ENCODE peak calls at places on chromosome 2, in eight cellular contexts. One of them, this sample, is unnamed.

GRCh38 chr2:159076233-159076632 is 107.8 kb downstream of the TANC1 start:
- DNase-seq in heart right ventricle: no peak
- DNase-seq in HCT116: no peak
- DNase-seq in cardiac muscle cell: peak
- DNase-seq in endodermal cell: no peak
- DNase-seq in right lobe of liver: no peak
- DNase-seq in choroid plexus epithelial cell: peak
- DNase-seq in colonic mucosa: no peak
- DNase-seq in this sample: no peak

GRCh38 chr2:162720559-162721271 is 117.9 kb downstream of the KCNH7 start:
- DNase-seq in cardiac muscle cell: no peak
- DNase-seq in right lobe of liver: no peak
- DNase-seq in choroid plexus epithelial cell: no peak
- DNase-seq in endodermal cell: no peak
- DNase-seq in HCT116: no peak
- DNase-seq in heart right ventricle: no peak
- DNase-seq in colonic mucosa: no peak
- DNase-seq in this sample: no peak

GRCh38 chr2:166888180-166888579 is at the start of gene XIRP2:
- DNase-seq in cardiac muscle cell: no peak
- DNase-seq in heart right ventricle: no peak
- DNase-seq in choroid plexus epithelial cell: no peak
- DNase-seq in HCT116: no peak
- DNase-seq in colonic mucosa: no peak
- DNase-seq in endodermal cell: no peak
- DNase-seq in right lobe of liver: no peak
- DNase-seq in this sample: no peak

GRCh38 chr2:230796280-230796862 is 68.4 kb upstream of the ITM2C start:
- DNase-seq in HCT116: no peak
- DNase-seq in heart right ventricle: no peak
- DNase-seq in cardiac muscle cell: peak
- DNase-seq in right lobe of liver: no peak
- DNase-seq in choroid plexus epithelial cell: peak
- DNase-seq in endodermal cell: no peak
- DNase-seq in colonic mucosa: no peak
- DNase-seq in this sample: peak

GRCh38 chr2:224104668-224105386 is 65.7 kb upstream of the SERPINE2 start:
- DNase-seq in cardiac muscle cell: no peak
- DNase-seq in right lobe of liver: no peak
- DNase-seq in endodermal cell: no peak
- DNase-seq in choroid plexus epithelial cell: no peak
- DNase-seq in heart right ventricle: no peak
- DNase-seq in colonic mucosa: no peak
- DNase-seq in HCT116: peak
- DNase-seq in this sample: no peak

GRCh38 chr2:38505779-38506178 is 96.9 kb downstream of the HNRNPLL start:
- DNase-seq in cardiac muscle cell: peak
- DNase-seq in heart right ventricle: no peak
- DNase-seq in right lobe of liver: peak
- DNase-seq in choroid plexus epithelial cell: peak
- DNase-seq in endodermal cell: no peak
- DNase-seq in HCT116: no peak
- DNase-seq in colonic mucosa: no peak
- DNase-seq in this sample: peak

GRCh38 chr2:39981877-39982276 is 202.8 kb upstream of the THUMPD2 start:
- DNase-seq in cardiac muscle cell: no peak
- DNase-seq in colonic mucosa: no peak
- DNase-seq in choroid plexus epithelial cell: no peak
- DNase-seq in heart right ventricle: no peak
- DNase-seq in HCT116: no peak
- DNase-seq in endodermal cell: no peak
- DNase-seq in right lobe of liver: no peak
- DNase-seq in this sample: no peak

GRCh38 chr2:149370061-149370775 is 39.8 kb downstream of the LYPD6 start:
- DNase-seq in endodermal cell: no peak
- DNase-seq in heart right ventricle: no peak
- DNase-seq in HCT116: no peak
- DNase-seq in colonic mucosa: no peak
- DNase-seq in cardiac muscle cell: no peak
- DNase-seq in choroid plexus epithelial cell: no peak
- DNase-seq in right lobe of liver: no peak
- DNase-seq in this sample: no peak

GRCh38 chr2:152406119-152406835 is 71.3 kb downstream of the FMNL2 start:
- DNase-seq in HCT116: no peak
- DNase-seq in right lobe of liver: no peak
- DNase-seq in cardiac muscle cell: no peak
- DNase-seq in endodermal cell: no peak
- DNase-seq in choroid plexus epithelial cell: no peak
- DNase-seq in heart right ventricle: no peak
- DNase-seq in colonic mucosa: no peak
- DNase-seq in this sample: no peak

GRCh38 chr2:118310016-118310877 is 222.0 kb downstream of the INSIG2 start:
- DNase-seq in choroid plexus epithelial cell: peak
- DNase-seq in heart right ventricle: peak
- DNase-seq in colonic mucosa: peak
- DNase-seq in endodermal cell: peak
- DNase-seq in right lobe of liver: no peak
- DNase-seq in cardiac muscle cell: peak
- DNase-seq in HCT116: no peak
- DNase-seq in this sample: no peak

GRCh38 chr2:68715353-68716041 is 19.1 kb upstream of the ARHGAP25 start:
- DNase-seq in cardiac muscle cell: peak
- DNase-seq in choroid plexus epithelial cell: peak
- DNase-seq in colonic mucosa: peak
- DNase-seq in HCT116: peak
- DNase-seq in heart right ventricle: no peak
- DNase-seq in right lobe of liver: peak
- DNase-seq in endodermal cell: peak
- DNase-seq in this sample: no peak

GRCh38 chr2:230307485-230307884 is 19.5 kb upstream of the SP140L start:
- DNase-seq in right lobe of liver: no peak
- DNase-seq in endodermal cell: no peak
- DNase-seq in choroid plexus epithelial cell: no peak
- DNase-seq in colonic mucosa: no peak
- DNase-seq in heart right ventricle: no peak
- DNase-seq in HCT116: no peak
- DNase-seq in cardiac muscle cell: no peak
- DNase-seq in this sample: no peak

GRCh38 chr2:241116606-241117560 is 14.8 kb upstream of the MTERF4 start:
- DNase-seq in choroid plexus epithelial cell: no peak
- DNase-seq in HCT116: no peak
- DNase-seq in right lobe of liver: no peak
- DNase-seq in heart right ventricle: no peak
- DNase-seq in endodermal cell: no peak
- DNase-seq in colonic mucosa: no peak
- DNase-seq in cardiac muscle cell: no peak
- DNase-seq in this sample: no peak

GRCh38 chr2:72971036-72971435 is 53.7 kb downstream of the EMX1 start:
- DNase-seq in endodermal cell: no peak
- DNase-seq in HCT116: no peak
- DNase-seq in colonic mucosa: no peak
- DNase-seq in heart right ventricle: no peak
- DNase-seq in cardiac muscle cell: no peak
- DNase-seq in choroid plexus epithelial cell: no peak
- DNase-seq in right lobe of liver: no peak
- DNase-seq in this sample: no peak

GRCh38 chr2:170166735-170167134 is 11.2 kb upstream of the MYO3B start:
- DNase-seq in choroid plexus epithelial cell: no peak
- DNase-seq in right lobe of liver: no peak
- DNase-seq in cardiac muscle cell: no peak
- DNase-seq in endodermal cell: no peak
- DNase-seq in colonic mucosa: no peak
- DNase-seq in HCT116: no peak
- DNase-seq in heart right ventricle: no peak
- DNase-seq in this sample: no peak

GRCh38 chr2:127226520-127227263 is 6.6 kb upstream of the CYP27C1 start:
- DNase-seq in cardiac muscle cell: peak
- DNase-seq in choroid plexus epithelial cell: peak
- DNase-seq in heart right ventricle: no peak
- DNase-seq in HCT116: peak
- DNase-seq in endodermal cell: peak
- DNase-seq in right lobe of liver: peak
- DNase-seq in colonic mucosa: peak
- DNase-seq in this sample: peak

GRCh38 chr2:109143214-109144187 is 14.5 kb downstream of the SH3RF3 start:
- DNase-seq in right lobe of liver: no peak
- DNase-seq in heart right ventricle: no peak
- DNase-seq in colonic mucosa: no peak
- DNase-seq in endodermal cell: no peak
- DNase-seq in cardiac muscle cell: no peak
- DNase-seq in choroid plexus epithelial cell: no peak
- DNase-seq in HCT116: no peak
- DNase-seq in this sample: no peak

GRCh38 chr2:230231251-230231650 is 5.7 kb downstream of the SP140 start:
- DNase-seq in colonic mucosa: no peak
- DNase-seq in choroid plexus epithelial cell: peak
- DNase-seq in right lobe of liver: no peak
- DNase-seq in cardiac muscle cell: no peak
- DNase-seq in HCT116: no peak
- DNase-seq in endodermal cell: no peak
- DNase-seq in heart right ventricle: no peak
- DNase-seq in this sample: no peak

GRCh38 chr2:235739704-235740415 is 246.0 kb downstream of the AGAP1 start:
- DNase-seq in heart right ventricle: no peak
- DNase-seq in cardiac muscle cell: no peak
- DNase-seq in colonic mucosa: no peak
- DNase-seq in HCT116: no peak
- DNase-seq in right lobe of liver: no peak
- DNase-seq in endodermal cell: no peak
- DNase-seq in choroid plexus epithelial cell: no peak
- DNase-seq in this sample: no peak

GRCh38 chr2:144683063-144683740 is 163.3 kb upstream of the ZEB2 start:
- DNase-seq in endodermal cell: no peak
- DNase-seq in colonic mucosa: no peak
- DNase-seq in heart right ventricle: no peak
- DNase-seq in right lobe of liver: peak
- DNase-seq in HCT116: no peak
- DNase-seq in choroid plexus epithelial cell: no peak
- DNase-seq in cardiac muscle cell: no peak
- DNase-seq in this sample: no peak

GRCh38 chr2:11213090-11213638 is 57.9 kb downstream of the SLC66A3 start:
- DNase-seq in choroid plexus epithelial cell: peak
- DNase-seq in endodermal cell: no peak
- DNase-seq in heart right ventricle: no peak
- DNase-seq in cardiac muscle cell: peak
- DNase-seq in right lobe of liver: no peak
- DNase-seq in HCT116: no peak
- DNase-seq in colonic mucosa: no peak
- DNase-seq in this sample: no peak

GRCh38 chr2:226247289-226248275 is 552.0 kb downstream of the IRS1 start:
- DNase-seq in endodermal cell: no peak
- DNase-seq in cardiac muscle cell: peak
- DNase-seq in colonic mucosa: no peak
- DNase-seq in choroid plexus epithelial cell: peak
- DNase-seq in right lobe of liver: no peak
- DNase-seq in HCT116: no peak
- DNase-seq in heart right ventricle: no peak
- DNase-seq in this sample: no peak

GRCh38 chr2:234823196-234823876 is 128.5 kb upstream of the SH3BP4 start:
- DNase-seq in HCT116: no peak
- DNase-seq in right lobe of liver: peak
- DNase-seq in cardiac muscle cell: no peak
- DNase-seq in choroid plexus epithelial cell: no peak
- DNase-seq in endodermal cell: no peak
- DNase-seq in colonic mucosa: peak
- DNase-seq in heart right ventricle: no peak
- DNase-seq in this sample: no peak

GRCh38 chr2:30405266-30405592 is 41.8 kb upstream of the LCLAT1 start:
- DNase-seq in HCT116: no peak
- DNase-seq in cardiac muscle cell: no peak
- DNase-seq in colonic mucosa: no peak
- DNase-seq in right lobe of liver: no peak
- DNase-seq in endodermal cell: no peak
- DNase-seq in choroid plexus epithelial cell: no peak
- DNase-seq in heart right ventricle: no peak
- DNase-seq in this sample: no peak

GRCh38 chr2:24828641-24829040 is 35.4 kb downstream of the CENPO start:
- DNase-seq in cardiac muscle cell: no peak
- DNase-seq in endodermal cell: no peak
- DNase-seq in colonic mucosa: no peak
- DNase-seq in HCT116: no peak
- DNase-seq in heart right ventricle: no peak
- DNase-seq in choroid plexus epithelial cell: no peak
- DNase-seq in right lobe of liver: no peak
- DNase-seq in this sample: no peak

GRCh38 chr2:107663632-107664031 is 163.1 kb upstream of the RGPD4 start:
- DNase-seq in right lobe of liver: no peak
- DNase-seq in heart right ventricle: no peak
- DNase-seq in HCT116: no peak
- DNase-seq in cardiac muscle cell: no peak
- DNase-seq in endodermal cell: no peak
- DNase-seq in choroid plexus epithelial cell: no peak
- DNase-seq in colonic mucosa: no peak
- DNase-seq in this sample: no peak
- TF ChIP-seq CTCF in right lobe of liver: no peak
- TF ChIP-seq CTCF in heart right ventricle: no peak
- TF ChIP-seq CTCF in HCT116: no peak
- TF ChIP-seq CTCF in cardiac muscle cell: no peak
- TF ChIP-seq CTCF in endodermal cell: no peak
- TF ChIP-seq CTCF in choroid plexus epithelial cell: no peak
- TF ChIP-seq CTCF in colonic mucosa: no peak
- TF ChIP-seq CTCF in this sample: no peak

GRCh38 chr2:100262555-100263320 is 59.6 kb downstream of the LONRF2 start:
- DNase-seq in heart right ventricle: peak
- DNase-seq in colonic mucosa: peak
- DNase-seq in cardiac muscle cell: peak
- DNase-seq in choroid plexus epithelial cell: peak
- DNase-seq in right lobe of liver: peak
- DNase-seq in HCT116: peak
- DNase-seq in endodermal cell: peak
- DNase-seq in this sample: no peak
- H3K4me3 ChIP-seq in heart right ventricle: no peak
- H3K4me3 ChIP-seq in colonic mucosa: no peak
- H3K4me3 ChIP-seq in cardiac muscle cell: no peak
- H3K4me3 ChIP-seq in choroid plexus epithelial cell: no peak
- H3K4me3 ChIP-seq in right lobe of liver: no peak
- H3K4me3 ChIP-seq in HCT116: no peak
- H3K4me3 ChIP-seq in endodermal cell: no peak
- H3K4me3 ChIP-seq in this sample: peak

GRCh38 chr2:219908538-219908937 is 281.1 kb downstream of the SLC4A3 start:
- DNase-seq in choroid plexus epithelial cell: no peak
- DNase-seq in HCT116: no peak
- DNase-seq in endodermal cell: peak
- DNase-seq in colonic mucosa: no peak
- DNase-seq in right lobe of liver: no peak
- DNase-seq in heart right ventricle: no peak
- DNase-seq in cardiac muscle cell: no peak
- DNase-seq in this sample: no peak
- TF ChIP-seq CTCF in choroid plexus epithelial cell: no peak
- TF ChIP-seq CTCF in HCT116: no peak
- TF ChIP-seq CTCF in endodermal cell: peak
- TF ChIP-seq CTCF in colonic mucosa: no peak
- TF ChIP-seq CTCF in right lobe of liver: no peak
- TF ChIP-seq CTCF in heart right ventricle: no peak
- TF ChIP-seq CTCF in cardiac muscle cell: no peak
- TF ChIP-seq CTCF in this sample: no peak

DNA sequence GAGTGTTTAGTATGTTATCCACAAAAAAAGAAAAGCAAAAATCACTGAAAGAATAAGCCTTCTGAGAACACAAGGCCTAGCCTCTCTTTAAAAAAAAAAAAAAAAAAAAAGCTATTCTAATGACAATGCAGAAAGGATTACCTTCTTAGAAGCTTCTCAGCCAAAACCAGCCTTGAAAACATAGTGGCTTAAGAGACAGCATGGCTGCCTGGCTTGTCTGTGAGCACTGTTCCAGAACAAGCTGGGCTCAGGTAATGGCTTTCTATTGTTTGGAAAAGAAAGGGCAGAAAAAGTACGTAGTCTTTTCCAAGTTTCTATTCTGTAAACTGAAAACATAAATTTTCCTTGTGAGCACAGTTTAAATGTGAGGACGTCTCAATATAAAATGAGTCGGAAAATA is 119.5 kb downstream of the MAP3K20 start:
- DNase-seq in colonic mucosa: no peak
- DNase-seq in cardiac muscle cell: no peak
- DNase-seq in choroid plexus epithelial cell: no peak
- DNase-seq in right lobe of liver: no peak
- DNase-seq in endodermal cell: no peak
- DNase-seq in HCT116: no peak
- DNase-seq in heart right ventricle: no peak
- DNase-seq in this sample: no peak
- H3K4me3 ChIP-seq in colonic mucosa: no peak
- H3K4me3 ChIP-seq in cardiac muscle cell: no peak
- H3K4me3 ChIP-seq in choroid plexus epithelial cell: no peak
- H3K4me3 ChIP-seq in right lobe of liver: no peak
- H3K4me3 ChIP-seq in endodermal cell: peak
- H3K4me3 ChIP-seq in HCT116: no peak
- H3K4me3 ChIP-seq in heart right ventricle: no peak
- H3K4me3 ChIP-seq in this sample: no peak

This sample was measured in AG04449.